ENCODE peak calls at places on chromosomes 1 and 21, in four cellular contexts. A, U, H and V are unnamed samples.

GRCh38 chr1:154478013-154478412 is 24.0 kb upstream of the TDRD10 start:
- DNase-seq in A (no peak), U (no peak), H (no peak), V (no peak)

GRCh38 chr1:245234217-245235120 is 79.7 kb downstream of the KIF26B start:
- DNase-seq in A (no peak), U (no peak), H (no peak), V (no peak)

GRCh38 chr1:217363319-217363718 is 267.6 kb downstream of the GPATCH2 start:
- DNase-seq in A (no peak), U (no peak), H (no peak), V (no peak)

GRCh38 chr1:119748040-119748439 is 20.7 kb downstream of the HMGCS2 start:
- DNase-seq in A (no peak), U (no peak), H (no peak), V (no peak)

GRCh38 chr21:28601708-28602107 is 391.0 kb downstream of the LTN1 start:
- DNase-seq in A (no peak), U (no peak), H (no peak), V (no peak)

GRCh38 chr1:86825294-86825693 is 88.6 kb downstream of the SELENOF start:
- DNase-seq in A (no peak), U (no peak), H (no peak), V (no peak)

GRCh38 chr1:107474877-107475612 is 334.2 kb downstream of the NTNG1 start:
- DNase-seq in A (no peak), U (no peak), H (no peak), V (no peak)

GRCh38 chr1:75712306-75712705 is 12.2 kb upstream of the ACADM start:
- DNase-seq in A (no peak), U (no peak), H (no peak), V (no peak)

GRCh38 chr1:92538413-92539061 is 51.8 kb upstream of the GFI1 start:
- DNase-seq in A (no peak), U (no peak), H (no peak), V (peak)

GRCh38 chr1:209249280-209249670 is 334.2 kb upstream of the CAMK1G start:
- DNase-seq in A (no peak), U (peak), H (no peak), V (no peak)

GRCh38 chr1:245698860-245699259 is 544.1 kb downstream of the KIF26B start:
- DNase-seq in A (no peak), U (no peak), H (no peak), V (no peak)

GRCh38 chr1:27392096-27392777 is at the start of gene GPR3:
- DNase-seq in A (peak), U (peak), H (peak), V (peak)

GRCh38 chr1:188295157-188295556 is 1466.4 kb downstream of the PLA2G4A start:
- DNase-seq in A (no peak), U (no peak), H (no peak), V (no peak)

GRCh38 chr1:1602941-1603506 is 3.1 kb upstream of the FNDC10 start:
- DNase-seq in A (no peak), U (peak), H (no peak), V (no peak)

GRCh38 chr1:25369241-25369640 is 31.1 kb downstream of the TMEM50A start:
- DNase-seq in A (no peak), U (no peak), H (peak), V (no peak)

GRCh38 chr1:89794406-89794805 is 26.4 kb upstream of the LRRC8D start:
- DNase-seq in A (no peak), U (no peak), H (no peak), V (no peak)

GRCh38 chr21:45264146-45264918 is 23.4 kb downstream of the POFUT2 start:
- DNase-seq in A (no peak), U (peak), H (no peak), V (no peak)

GRCh38 chr1:157090196-157090647 is 9.4 kb downstream of the ETV3L start:
- DNase-seq in A (peak), U (peak), H (peak), V (peak)

GRCh38 chr1:154423988-154424326 is 18.8 kb downstream of the IL6R start:
- DNase-seq in A (no peak), U (no peak), H (no peak), V (no peak)

GRCh38 chr21:28160378-28160777 is 832.3 kb downstream of the LTN1 start:
- DNase-seq in A (no peak), U (no peak), H (no peak), V (no peak)

GRCh38 chr1:116485071-116485735 is 85.6 kb downstream of the CD58 start:
- DNase-seq in A (peak), U (peak), H (peak), V (peak)

GRCh38 chr1:21337931-21338567 is 47.8 kb upstream of the ECE1 start:
- DNase-seq in A (no peak), U (no peak), H (no peak), V (no peak)

GRCh38 chr1:9784508-9785133 is 39.1 kb downstream of the CLSTN1 start:
- DNase-seq in A (no peak), U (peak), H (peak), V (no peak)

GRCh38 chr1:146012703-146013565 is 8.6 kb downstream of the HJV start:
- DNase-seq in A (no peak), U (peak), H (peak), V (no peak)
- TF ChIP-seq TAF1 in A (no peak), U (no peak), H (no peak), V (no peak)

GRCh38 chr1:202311880-202312635 is 29.7 kb downstream of the UBE2T start:
- DNase-seq in A (no peak), U (no peak), H (no peak), V (no peak)
- TF ChIP-seq TAF1 in A (no peak), U (no peak), H (no peak), V (no peak)

DNA sequence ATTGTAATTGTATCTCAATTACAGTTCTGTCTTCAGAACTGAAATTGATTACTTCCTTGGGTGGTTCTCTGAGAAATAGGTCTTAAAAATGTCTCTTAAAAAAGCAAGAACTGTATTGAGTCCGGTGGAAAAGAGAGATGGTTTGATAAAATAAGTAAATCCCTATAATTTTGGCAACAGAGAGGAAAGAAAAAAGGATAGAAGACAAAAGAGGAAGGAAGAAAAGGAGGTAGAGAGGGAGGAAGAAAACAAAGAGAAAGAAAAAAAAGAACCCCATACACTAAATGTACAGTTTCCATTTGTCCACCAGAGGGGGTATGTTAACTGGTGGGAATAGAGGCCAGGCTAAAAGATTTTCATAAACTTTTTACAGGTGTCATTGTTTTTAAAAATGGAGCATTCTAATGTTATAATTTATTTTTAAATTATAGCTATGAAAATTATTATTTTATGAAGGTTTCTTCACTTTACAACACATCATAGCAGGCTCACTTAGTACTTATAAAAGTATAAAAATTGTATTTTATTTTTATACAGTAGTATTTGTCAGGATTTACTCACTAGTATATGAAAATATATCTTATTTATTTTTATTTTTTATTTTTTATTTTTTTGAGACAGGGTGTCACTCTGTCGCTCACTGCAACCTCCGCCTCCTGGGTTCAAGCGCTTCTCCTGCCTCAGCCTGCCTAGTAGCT is 2.1 kb upstream of the UBE2T start:
- DNase-seq in A (no peak), U (peak), H (peak), V (no peak)
- TF ChIP-seq TAF1 in A (no peak), U (no peak), H (no peak), V (no peak)

GRCh38 chr1:117780981-117781475 is 148.4 kb downstream of the GDAP2 start:
- DNase-seq in A (no peak), U (peak), H (no peak), V (no peak)
- TF ChIP-seq TAF1 in A (no peak), U (no peak), H (no peak), V (no peak)

DNA sequence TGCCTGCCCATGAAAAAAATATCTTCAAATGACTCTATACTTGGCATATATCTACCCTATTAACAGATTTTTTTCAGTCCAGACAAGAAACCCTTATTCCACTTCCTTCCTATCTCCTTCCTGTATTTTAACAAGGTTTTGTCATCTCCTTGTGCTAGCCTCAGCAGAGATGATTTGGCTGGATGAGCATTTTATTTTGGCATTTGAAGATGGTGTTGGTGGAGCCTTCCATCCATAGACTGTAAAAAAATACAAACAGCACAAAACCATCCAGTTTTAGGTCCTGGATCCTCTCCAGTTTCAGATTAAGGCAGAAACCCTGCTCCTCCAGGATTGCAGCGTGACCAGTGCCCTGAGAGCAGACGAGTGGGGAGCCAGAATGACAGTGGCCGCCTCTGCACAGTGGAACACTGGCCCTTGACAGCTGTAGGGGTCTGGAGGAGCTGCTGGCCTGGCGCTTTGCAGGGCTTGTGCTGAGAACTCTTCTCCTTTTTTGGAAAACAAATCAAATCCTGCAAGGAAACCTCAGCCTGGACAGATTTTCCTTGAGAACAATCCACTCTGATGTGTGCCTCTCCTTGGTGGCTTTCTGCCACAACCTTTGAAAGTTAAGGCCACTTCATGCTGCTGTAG is 72.2 kb upstream of the GADD45A start:
- DNase-seq in A (no peak), U (no peak), H (no peak), V (no peak)
- TF ChIP-seq TAF1 in A (no peak), U (no peak), H (no peak), V (no peak)